ENCODE peak calls at places on chromosomes 4 and X, in nine cellular contexts. M, U, K, O, I, E, Z, J and P are unnamed samples.

GRCh38 chr4:15778191-15778741 is at the start of gene CD38:
- DNase-seq in O (peak; percentile 45), E (peak; percentile 29), K (no peak), I (no peak), J (no peak), Z (no peak), M (no peak), U (no peak), P (peak; percentile 48)

GRCh38 chrX:73785493-73785892 is 222.5 kb downstream of the CHIC1 start:
- DNase-seq in Z (no peak), E (no peak), O (no peak), I (no peak), U (no peak), K (no peak), M (no peak), J (no peak), P (no peak)

GRCh38 chr4:152374606-152375285 is 161.1 kb downstream of the FBXW7 start:
- DNase-seq in O (no peak), I (no peak), M (no peak), J (no peak), Z (no peak), E (no peak), K (peak; percentile 22), U (no peak), P (no peak)

GRCh38 chrX:39726810-39727209 is 370.9 kb downstream of the BCOR start:
- DNase-seq in I (no peak), J (no peak), O (peak; percentile 69), E (no peak), K (peak; percentile 58), Z (no peak), M (no peak), U (no peak), P (no peak)

GRCh38 chr4:114311745-114312144 is 286.9 kb upstream of the UGT8 start:
- DNase-seq in U (no peak), J (no peak), O (no peak), Z (no peak), M (no peak), K (no peak), I (no peak), E (no peak), P (no peak)

GRCh38 chr4:150366487-150366999 is 215.4 kb upstream of the MAB21L2 start:
- DNase-seq in J (no peak), M (no peak), U (no peak), K (no peak), I (no peak), O (no peak), E (no peak), Z (no peak), P (no peak)

GRCh38 chrX:31228909-31229308 is 157.1 kb upstream of the FTHL17 start:
- DNase-seq in M (no peak), Z (no peak), J (no peak), E (no peak), K (peak; percentile 46), O (no peak), I (no peak), U (no peak), P (no peak)

GRCh38 chrX:75603833-75604232 is 81.0 kb upstream of the ZDHHC15 start:
- DNase-seq in K (peak; percentile 28), O (no peak), Z (peak; percentile 18), U (no peak), E (peak; percentile 36), M (no peak), I (no peak), J (no peak), P (no peak)

GRCh38 chr4:99945718-99946345 is 586 bp downstream of the DNAJB14 start:
- DNase-seq in Z (peak; percentile 45), O (no peak), K (peak; percentile 21), M (no peak), E (peak; percentile 14), U (no peak), I (no peak), J (no peak), P (peak; percentile 30)

GRCh38 chr4:131258361-131258760 is 1890.7 kb upstream of the PCDH10 start:
- DNase-seq in I (no peak), J (no peak), M (no peak), U (no peak), O (no peak), K (no peak), E (no peak), Z (no peak), P (no peak)

GRCh38 chr4:140943887-140944515 is 187.8 kb upstream of the TBC1D9 start:
- DNase-seq in K (peak; percentile 63), O (no peak), J (no peak), Z (no peak), M (no peak), E (no peak), I (no peak), U (no peak), P (no peak)

GRCh38 chr4:159070742-159071141 is 32.1 kb upstream of the RAPGEF2 start:
- DNase-seq in O (no peak), I (no peak), E (no peak), J (no peak), U (no peak), Z (no peak), K (peak; percentile 74), M (no peak), P (no peak)

GRCh38 chr4:139014391-139015268 is 951 bp upstream of the NOCT start:
- DNase-seq in Z (peak; percentile 54), O (no peak), I (no peak), K (peak; percentile 94), E (peak; percentile 84), J (no peak), U (peak; percentile 85), M (no peak), P (no peak)

GRCh38 chr4:86035688-86036087 is 324.2 kb downstream of the MAPK10 start:
- DNase-seq in O (no peak), E (no peak), U (no peak), I (no peak), Z (no peak), K (peak; percentile 80), M (no peak), J (no peak), P (no peak)

GRCh38 chr4:86032476-86033022 is 327.3 kb downstream of the MAPK10 start:
- DNase-seq in U (no peak), K (peak; percentile 83), M (no peak), O (peak; percentile 29), E (no peak), Z (no peak), J (no peak), I (no peak), P (peak; percentile 26)

GRCh38 chr4:86031927-86032326 is 327.9 kb downstream of the MAPK10 start:
- DNase-seq in K (no peak), O (no peak), E (no peak), M (no peak), J (no peak), I (no peak), U (no peak), Z (no peak), P (no peak)

GRCh38 chr4:86034616-86035015 is 325.2 kb downstream of the MAPK10 start:
- DNase-seq in O (no peak), Z (no peak), M (no peak), E (no peak), K (no peak), U (no peak), I (no peak), J (no peak), P (no peak)

DNA sequence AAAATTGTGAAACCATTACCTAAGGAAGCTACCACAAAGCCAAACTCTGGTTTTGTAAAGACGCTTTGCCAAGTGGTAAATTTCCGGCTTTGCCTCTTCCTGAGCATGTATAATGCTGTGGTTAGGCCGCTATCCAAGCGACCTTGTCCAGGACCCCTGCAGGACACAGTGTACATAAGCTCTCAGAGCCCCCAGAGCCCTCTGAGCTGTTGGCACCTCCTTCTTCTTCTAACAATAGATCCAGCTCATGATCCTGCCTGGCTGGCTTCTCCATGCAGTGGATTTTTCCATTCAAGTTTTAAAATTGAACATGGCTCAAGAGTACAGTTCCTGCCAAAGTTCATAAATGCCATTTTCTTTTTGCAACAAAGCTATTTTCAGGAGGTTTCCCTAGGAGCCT is 326.7 kb downstream of the MAPK10 start:
- DNase-seq in J (peak; percentile 70), U (no peak), M (no peak), Z (no peak), I (no peak), K (peak; percentile 41), O (peak; percentile 70), E (no peak), P (peak; percentile 39)
- H3K4me3 ChIP-seq in J (no peak overlapping the region), U (no peak overlapping the region), M (no peak overlapping the region), Z (no peak overlapping the region), I (peak overlapping the region; percentile 18), K (no peak overlapping the region), O (no peak overlapping the region), E (no peak overlapping the region), P (no peak overlapping the region)

DNA sequence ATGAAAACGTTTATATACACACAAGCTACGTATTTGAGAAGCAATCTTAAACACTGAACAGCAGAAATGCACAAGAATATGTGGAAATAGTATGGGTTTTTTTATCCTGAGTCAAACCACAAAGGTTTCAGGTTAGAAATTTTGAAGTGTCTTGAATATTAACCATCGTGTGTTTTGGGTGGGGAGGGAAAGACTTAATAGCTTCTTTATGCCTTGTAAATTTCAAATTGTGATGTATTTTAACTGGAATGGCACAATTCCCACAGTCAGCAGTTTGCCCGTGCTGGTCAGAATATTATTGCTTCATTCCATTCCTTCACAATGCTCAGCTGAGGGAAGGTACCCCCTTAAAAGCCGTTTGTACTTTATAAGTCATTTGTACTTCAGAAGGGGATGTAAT is 67.5 kb upstream of the WDR1 start:
- DNase-seq in O (no peak), M (no peak), Z (no peak), E (no peak), U (no peak), K (peak; percentile 29), I (no peak), J (no peak), P (no peak)
- H3K4me1 ChIP-seq in O (peaks cover 16% of the 10 kb centered on the region), M (no peaks in the 10 kb centered on the region), Z (peaks cover 96% of the 10 kb centered on the region), E (no peaks in the 10 kb centered on the region), U (no peaks in the 10 kb centered on the region), K (peaks cover 11% of the 10 kb centered on the region), I (no peaks in the 10 kb centered on the region), J (no peaks in the 10 kb centered on the region), P (peaks cover 14% of the 10 kb centered on the region)

DNA sequence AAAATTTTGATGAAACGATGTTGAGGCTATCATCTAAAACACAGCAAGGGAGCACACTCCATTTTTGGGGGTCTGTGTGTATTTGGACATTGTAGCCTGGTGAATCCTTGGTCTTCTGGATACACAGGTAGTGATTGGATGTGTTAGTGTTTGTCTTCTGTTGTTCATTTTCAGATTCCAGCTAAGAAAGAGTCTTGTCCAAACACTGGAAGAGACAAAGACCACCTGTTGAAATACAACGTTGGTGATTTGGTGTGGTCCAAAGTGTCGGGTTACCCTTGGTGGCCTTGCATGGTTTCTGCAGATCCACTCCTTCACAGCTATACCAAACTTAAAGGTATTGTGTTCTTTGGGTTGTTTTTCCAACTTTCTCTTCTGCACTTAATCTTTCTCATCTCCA is 32.8 kb downstream of the NSD2 start:
- DNase-seq in J (no peak), O (no peak), I (no peak), E (no peak), M (no peak), U (no peak), Z (no peak), K (no peak), P (no peak)
- TF ChIP-seq POLR2A in J (no peak), O (no peak), I (no peak), E (no peak), M (no peak), U (no peak), Z (no peak), K (no peak), P (no peak)

GRCh38 chr4:24164054-24164453 is 274.2 kb upstream of the PPARGC1A start:
- DNase-seq in M (no peak), K (peak; percentile 39), U (no peak), E (no peak), I (no peak), J (no peak), Z (no peak), O (no peak), P (no peak)
- H3K4me3 ChIP-seq in M (no peak overlapping the region), K (no peak overlapping the region), U (no peak overlapping the region), E (no peak overlapping the region), I (no peak overlapping the region), J (no peak overlapping the region), Z (no peak overlapping the region), O (no peak overlapping the region), P (no peak overlapping the region)